ENCODE peak calls at places on chromosomes 13 and 19, in four cellular contexts. F, U, B and D are unnamed samples.

GRCh38 chr19:18844806-18845329 is 13.1 kb downstream of the UPF1 start:
- DNase-seq in B (no peak), U (no peak), F (no peak), D (no peak)

GRCh38 chr19:3549816-3550215 is 7.6 kb downstream of the MFSD12 start:
- DNase-seq in U (no peak), F (no peak), B (no peak), D (no peak)

GRCh38 chr19:4372630-4373367 is 27.5 kb downstream of the SH3GL1 start:
- DNase-seq in U (no peak), B (no peak), F (no peak), D (no peak)

GRCh38 chr13:28637714-28638355 is 21.1 kb upstream of the POMP start:
- DNase-seq in U (no peak), F (no peak), B (no peak), D (no peak)

GRCh38 chr19:35596366-35596999 is 10.5 kb downstream of the PMIS2 start:
- DNase-seq in F (peak), U (no peak), B (no peak), D (no peak)

GRCh38 chr19:45298264-45298663 is 24.4 kb downstream of the CKM start:
- DNase-seq in F (no peak), B (no peak), U (no peak), D (no peak)

GRCh38 chr19:3849092-3849491 is 19.7 kb downstream of the ZFR2 start:
- DNase-seq in U (no peak), B (peak), F (peak), D (peak)

GRCh38 chr19:4414800-4415251 is 12.4 kb downstream of the CHAF1A start:
- DNase-seq in U (no peak), F (no peak), B (no peak), D (no peak)

GRCh38 chr13:22161871-22162270 is 491.0 kb downstream of the FGF9 start:
- DNase-seq in U (no peak), F (peak), B (no peak), D (no peak)

GRCh38 chr19:41945135-41945766 is 13.9 kb downstream of the RABAC1 start:
- DNase-seq in U (no peak), B (no peak), F (peak), D (no peak)

GRCh38 chr13:72383646-72384045 is 343.8 kb downstream of the MZT1 start:
- DNase-seq in F (no peak), U (no peak), B (peak), D (peak)

GRCh38 chr19:16303755-16304154 is 20.9 kb upstream of the KLF2 start:
- DNase-seq in F (no peak), U (no peak), B (no peak), D (no peak)

GRCh38 chr13:26423634-26424033 is 133.8 kb upstream of the WASF3 start:
- DNase-seq in U (no peak), F (no peak), B (no peak), D (no peak)

GRCh38 chr13:112576768-112577167 is 11.2 kb downstream of the TUBGCP3 start:
- DNase-seq in U (no peak), B (no peak), F (no peak), D (no peak)